ENCODE peak calls at places on chromosomes 6 and 20, in six cellular contexts. J, U, O, Y, E and M are unnamed samples. For H3K4me1, the result is how much of the 10 kb centered on the place peaks cover.

GRCh38 chr6:124927806-124928205 is 34.4 kb upstream of the RNF217 start:
- DNase-seq in U (no peak), Y (no peak), O (no peak), J (no peak), E (no peak), M (no peak)

GRCh38 chr20:50724851-50725721 is 6.3 kb upstream of the PARD6B start:
- DNase-seq in O (peak), E (no peak), J (no peak), Y (peak), U (peak), M (peak)

GRCh38 chr6:130600880-130601341 is 226.3 kb upstream of the SMLR1 start:
- DNase-seq in U (no peak), J (no peak), O (peak), Y (no peak), E (no peak), M (no peak)

GRCh38 chr6:109059591-109060021 is 35.0 kb downstream of the SESN1 start:
- DNase-seq in U (no peak), O (no peak), J (no peak), Y (no peak), E (no peak), M (no peak)

GRCh38 chr6:41818271-41819054 is 31.0 kb downstream of the TOMM6 start:
- DNase-seq in J (no peak), E (no peak), Y (no peak), O (no peak), U (no peak), M (no peak)

GRCh38 chr6:8215631-8216030 is 113.3 kb upstream of the EEF1E1 start:
- DNase-seq in O (no peak), U (no peak), E (no peak), Y (no peak), J (no peak), M (no peak)

GRCh38 chr6:155645328-155645727 is 189.7 kb upstream of the NOX3 start:
- DNase-seq in Y (no peak), E (no peak), O (no peak), J (no peak), U (no peak), M (no peak)

GRCh38 chr6:2534406-2535139 is 216.1 kb downstream of the MYLK4 start:
- DNase-seq in J (no peak), E (no peak), Y (no peak), U (no peak), O (no peak), M (no peak)

GRCh38 chr20:61896058-61896961 is 169.4 kb downstream of the TAF4 start:
- DNase-seq in Y (peak), E (peak), U (no peak), J (no peak), O (peak), M (peak)

GRCh38 chr6:24524801-24525200 is 30.0 kb downstream of the ALDH5A1 start:
- DNase-seq in U (no peak), J (no peak), O (peak), E (no peak), Y (no peak), M (no peak)

GRCh38 chr6:36432151-36432633 is 10.5 kb downstream of the PXT1 start:
- DNase-seq in J (no peak), O (no peak), Y (no peak), U (no peak), E (no peak), M (no peak)

GRCh38 chr6:36904096-36904495 is 18.3 kb downstream of the C6orf89 start:
- DNase-seq in U (no peak), E (no peak), Y (no peak), J (no peak), O (no peak), M (no peak)

GRCh38 chr20:19995220-19995863 is 21.8 kb upstream of the NAA20 start:
- DNase-seq in E (no peak), J (no peak), O (peak), U (no peak), Y (no peak), M (peak)

GRCh38 chr20:911882-912600 is 4.1 kb downstream of the ANGPT4 start:
- DNase-seq in Y (no peak), J (no peak), E (peak), U (no peak), O (peak), M (no peak)

GRCh38 chr6:137764464-137764863 is 102.6 kb upstream of the TNFAIP3 start:
- DNase-seq in U (no peak), J (no peak), Y (no peak), E (no peak), O (no peak), M (no peak)

GRCh38 chr20:18588554-18589043 is 745 bp downstream of the DTD1 start:
- DNase-seq in J (no peak), Y (peak), O (peak), U (no peak), E (peak), M (no peak)

GRCh38 chr20:24703284-24703610 is 233.8 kb downstream of the SYNDIG1 start:
- DNase-seq in Y (no peak), U (no peak), E (no peak), O (no peak), J (no peak), M (no peak)

GRCh38 chr6:7537560-7538174 is 3.8 kb upstream of the DSP start:
- DNase-seq in O (no peak), J (no peak), Y (no peak), U (no peak), E (no peak), M (no peak)

GRCh38 chr6:11702796-11703130 is 75.8 kb downstream of the ADTRP start:
- DNase-seq in O (no peak), E (no peak), J (no peak), U (no peak), Y (peak), M (no peak)

GRCh38 chr6:36595168-36595818 is 1.1 kb downstream of the SRSF3 start:
- DNase-seq in Y (no peak), U (peak), E (no peak), J (no peak), O (peak), M (no peak)

GRCh38 chr6:54291738-54292137 is 16.5 kb upstream of the TINAG start:
- DNase-seq in Y (no peak), U (no peak), E (no peak), J (no peak), O (no peak), M (no peak)

GRCh38 chr20:49700411-49701185 is 13.1 kb downstream of the B4GALT5 start:
- DNase-seq in J (no peak), E (no peak), U (no peak), O (no peak), Y (no peak), M (no peak)

GRCh38 chr6:166704171-166704570 is 77.1 kb upstream of the RPS6KA2 start:
- DNase-seq in Y (no peak), E (no peak), U (no peak), O (no peak), J (no peak), M (no peak)

GRCh38 chr6:87697581-87698552 is 4.2 kb downstream of the AKIRIN2 start:
- DNase-seq in U (no peak), J (no peak), Y (no peak), E (no peak), O (no peak), M (no peak)

GRCh38 chr6:159899994-159900745 is 9.4 kb downstream of the MAS1 start:
- DNase-seq in U (no peak), O (no peak), Y (no peak), J (no peak), E (no peak), M (no peak)

GRCh38 chr6:136967874-136968752 is 46.0 kb downstream of the SLC35D3 start:
- DNase-seq in U (no peak), E (peak), O (peak), Y (peak), J (peak), M (peak)

GRCh38 chr20:39117486-39117885 is 155.3 kb downstream of the DHX35 start:
- DNase-seq in E (no peak), U (no peak), Y (no peak), O (no peak), J (no peak), M (no peak)

GRCh38 chr20:53678315-53678989 is 84.8 kb upstream of the ZNF217 start:
- DNase-seq in Y (no peak), O (no peak), E (no peak), J (no peak), U (no peak), M (no peak)
- TF ChIP-seq CTCF in Y (no peak), O (no peak), E (no peak), J (no peak), U (no peak), M (no peak)

DNA sequence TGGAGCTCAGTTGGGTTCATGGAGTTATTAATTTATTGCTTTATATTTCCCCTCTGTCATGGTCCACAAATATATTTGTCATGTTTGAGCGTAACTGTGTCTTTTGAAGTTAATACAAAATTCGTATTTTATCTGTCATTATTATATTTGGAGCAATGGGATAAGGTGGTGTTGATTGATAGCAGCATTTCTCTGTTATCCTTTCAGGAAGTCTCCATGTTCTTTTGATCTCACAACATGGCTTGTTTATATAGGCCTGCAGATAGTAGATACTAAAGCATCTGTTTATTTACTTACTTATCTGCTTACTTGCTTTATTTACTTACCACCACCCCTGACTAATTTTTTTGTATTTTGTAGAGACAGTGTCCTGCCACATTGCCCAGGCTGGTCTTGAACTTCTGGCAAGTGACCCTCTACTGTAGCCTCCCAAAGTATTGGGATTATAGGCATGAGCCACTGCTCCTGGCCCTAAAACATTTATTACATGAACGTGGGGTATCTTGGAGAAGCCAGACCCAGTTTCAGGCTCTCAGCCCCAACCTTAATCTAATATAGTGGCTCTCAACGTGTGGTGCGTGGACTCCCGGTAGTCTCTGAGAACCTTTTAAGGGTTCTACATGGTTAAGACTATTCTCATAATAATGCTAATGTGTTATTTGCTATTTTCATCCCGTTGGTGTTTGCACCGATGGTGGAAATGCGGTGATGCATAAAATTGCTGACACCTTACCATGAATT is 104.2 kb downstream of the NCOA3 start:
- DNase-seq in J (no peak), U (no peak), Y (no peak), O (no peak), E (no peak), M (no peak)
- H3K4me1 ChIP-seq in J (under half), U (under half), Y (under half), O (under half), E (under half), M (under half)

GRCh38 chr6:73710948-73711347 is 14.9 kb downstream of the CD109 start:
- DNase-seq in O (no peak), J (no peak), Y (no peak), U (no peak), E (no peak), M (no peak)
- H3K27ac ChIP-seq in O (no peak), J (no peak), Y (no peak), U (no peak), E (no peak), M (no peak)

GRCh38 chr6:157281570-157281969 is 41.7 kb downstream of the TMEM242 start:
- DNase-seq in J (no peak), U (no peak), O (peak), Y (peak), E (no peak), M (peak)
- TF ChIP-seq CTCF in J (peak), U (peak), O (peak), Y (peak), E (peak), M (peak)

GRCh38 chr6:53058388-53058890 is 6.8 kb upstream of the FBXO9 start:
- DNase-seq in O (no peak), Y (no peak), J (no peak), U (no peak), E (no peak), M (no peak)
- H3K4me1 ChIP-seq in O (under half), Y (under half), J (under half), U (half or more), E (under half), M (under half)

DNA sequence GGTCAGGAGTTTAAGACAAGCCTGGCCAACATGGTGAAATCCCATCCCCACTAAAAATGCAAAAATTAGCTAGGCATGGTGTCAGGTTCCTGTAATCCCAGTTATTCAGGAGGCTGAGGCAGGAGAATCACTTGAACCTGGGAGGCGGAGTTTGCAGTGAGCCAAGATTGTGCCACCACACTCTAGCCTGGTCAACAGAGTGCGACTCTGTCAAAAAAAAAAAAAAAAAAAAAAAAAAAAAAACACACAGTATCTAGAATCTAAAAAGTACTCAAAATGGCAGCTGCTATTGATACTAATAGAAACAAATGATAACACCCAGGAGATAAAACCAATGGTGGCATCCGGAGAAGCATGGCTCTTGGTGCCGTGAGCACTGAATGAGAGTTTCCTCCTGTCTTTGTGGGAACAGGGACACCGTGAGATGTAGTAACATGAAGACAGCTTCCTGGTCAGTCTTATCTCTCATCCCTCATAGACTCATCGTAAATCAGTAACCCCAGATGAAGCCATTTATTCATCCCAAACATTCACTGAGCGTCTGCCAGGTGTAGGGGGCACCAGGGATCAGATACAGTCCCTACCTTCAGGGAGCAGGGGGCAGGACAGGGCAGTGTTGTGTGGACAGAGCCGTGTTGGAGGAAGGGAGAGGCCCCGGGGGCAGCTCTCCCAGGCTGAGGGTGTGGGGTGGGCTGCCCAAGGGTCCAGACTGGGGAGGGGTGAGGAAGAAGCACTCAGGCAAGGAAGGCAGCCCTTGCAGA is 66.1 kb downstream of the SYNJ2 start:
- DNase-seq in O (no peak), J (peak), U (no peak), E (no peak), Y (no peak), M (no peak)
- H3K27ac ChIP-seq in O (no peak), J (no peak), U (peak), E (no peak), Y (no peak), M (no peak)